ENCODE peak calls at places on chromosome 17, in nine cellular contexts. One of them, this sample, is unnamed.

GRCh38 chr17:43309505-43310329 is 75.9 kb upstream of the RNU2-1 start:
- DNase-seq in fibroblast of lung: no peak
- DNase-seq in BE2C: no peak
- DNase-seq in osteoblast: no peak
- DNase-seq in kidney: no peak
- DNase-seq in A549: peak
- DNase-seq in HFF-Myc: no peak
- DNase-seq in brain microvascular endothelial cell: no peak
- DNase-seq in neural progenitor cell: no peak
- DNase-seq in this sample: no peak

GRCh38 chr17:38428643-38429371 is 543 bp downstream of the ARHGAP23 start:
- DNase-seq in fibroblast of lung: peak
- DNase-seq in BE2C: no peak
- DNase-seq in osteoblast: peak
- DNase-seq in kidney: peak
- DNase-seq in A549: no peak
- DNase-seq in HFF-Myc: no peak
- DNase-seq in brain microvascular endothelial cell: no peak
- DNase-seq in neural progenitor cell: peak
- DNase-seq in this sample: peak

GRCh38 chr17:78687944-78688343 is 94.1 kb downstream of the CYTH1 start:
- DNase-seq in fibroblast of lung: no peak
- DNase-seq in BE2C: no peak
- DNase-seq in osteoblast: no peak
- DNase-seq in kidney: no peak
- DNase-seq in A549: no peak
- DNase-seq in HFF-Myc: no peak
- DNase-seq in brain microvascular endothelial cell: no peak
- DNase-seq in neural progenitor cell: no peak
- DNase-seq in this sample: no peak

GRCh38 chr17:60006160-60006559 is 41.6 kb upstream of the RNFT1 start:
- DNase-seq in fibroblast of lung: no peak
- DNase-seq in BE2C: no peak
- DNase-seq in osteoblast: no peak
- DNase-seq in kidney: no peak
- DNase-seq in A549: no peak
- DNase-seq in HFF-Myc: no peak
- DNase-seq in brain microvascular endothelial cell: no peak
- DNase-seq in neural progenitor cell: no peak
- DNase-seq in this sample: no peak

GRCh38 chr17:65243838-65244237 is 106.7 kb downstream of the RGS9 start:
- DNase-seq in fibroblast of lung: peak
- DNase-seq in BE2C: no peak
- DNase-seq in osteoblast: peak
- DNase-seq in kidney: no peak
- DNase-seq in A549: no peak
- DNase-seq in HFF-Myc: no peak
- DNase-seq in brain microvascular endothelial cell: no peak
- DNase-seq in neural progenitor cell: peak
- DNase-seq in this sample: peak

GRCh38 chr17:7912927-7913524 is 3.1 kb downstream of the RNF227 start:
- DNase-seq in fibroblast of lung: peak
- DNase-seq in BE2C: peak
- DNase-seq in osteoblast: peak
- DNase-seq in kidney: no peak
- DNase-seq in A549: peak
- DNase-seq in HFF-Myc: peak
- DNase-seq in brain microvascular endothelial cell: peak
- DNase-seq in neural progenitor cell: peak
- DNase-seq in this sample: peak

GRCh38 chr17:34398990-34399389 is 36.0 kb upstream of the CCL1 start:
- DNase-seq in fibroblast of lung: no peak
- DNase-seq in BE2C: no peak
- DNase-seq in osteoblast: no peak
- DNase-seq in kidney: no peak
- DNase-seq in A549: no peak
- DNase-seq in HFF-Myc: no peak
- DNase-seq in brain microvascular endothelial cell: no peak
- DNase-seq in neural progenitor cell: no peak
- DNase-seq in this sample: no peak

GRCh38 chr17:63263053-63263452 is 183.1 kb downstream of the CYB561 start:
- DNase-seq in fibroblast of lung: no peak
- DNase-seq in BE2C: no peak
- DNase-seq in osteoblast: peak
- DNase-seq in kidney: no peak
- DNase-seq in A549: no peak
- DNase-seq in HFF-Myc: no peak
- DNase-seq in brain microvascular endothelial cell: no peak
- DNase-seq in neural progenitor cell: no peak
- DNase-seq in this sample: no peak

GRCh38 chr17:46772879-46773620 is 45.4 kb downstream of the WNT3 start:
- DNase-seq in fibroblast of lung: no peak
- DNase-seq in BE2C: no peak
- DNase-seq in osteoblast: no peak
- DNase-seq in kidney: peak
- DNase-seq in A549: no peak
- DNase-seq in HFF-Myc: no peak
- DNase-seq in brain microvascular endothelial cell: no peak
- DNase-seq in neural progenitor cell: no peak
- DNase-seq in this sample: no peak

GRCh38 chr17:42618442-42619150 is 9.1 kb downstream of the TUBG1 start:
- DNase-seq in fibroblast of lung: peak
- DNase-seq in BE2C: peak
- DNase-seq in osteoblast: no peak
- DNase-seq in kidney: no peak
- DNase-seq in A549: peak
- DNase-seq in HFF-Myc: no peak
- DNase-seq in brain microvascular endothelial cell: no peak
- DNase-seq in neural progenitor cell: peak
- DNase-seq in this sample: peak

GRCh38 chr17:78272181-78272913 is 40.9 kb downstream of the TMEM235 start:
- DNase-seq in fibroblast of lung: peak
- DNase-seq in BE2C: no peak
- DNase-seq in osteoblast: peak
- DNase-seq in kidney: peak
- DNase-seq in A549: peak
- DNase-seq in HFF-Myc: no peak
- DNase-seq in brain microvascular endothelial cell: peak
- DNase-seq in neural progenitor cell: peak
- DNase-seq in this sample: peak

GRCh38 chr17:32298721-32299578 is 33.3 kb downstream of the RHBDL3 start:
- DNase-seq in fibroblast of lung: no peak
- DNase-seq in BE2C: no peak
- DNase-seq in osteoblast: peak
- DNase-seq in kidney: no peak
- DNase-seq in A549: no peak
- DNase-seq in HFF-Myc: no peak
- DNase-seq in brain microvascular endothelial cell: no peak
- DNase-seq in neural progenitor cell: peak
- DNase-seq in this sample: no peak

GRCh38 chr17:16023881-16024280 is 24.3 kb downstream of the TTC19 start:
- DNase-seq in fibroblast of lung: no peak
- DNase-seq in BE2C: no peak
- DNase-seq in osteoblast: no peak
- DNase-seq in kidney: no peak
- DNase-seq in A549: no peak
- DNase-seq in HFF-Myc: no peak
- DNase-seq in brain microvascular endothelial cell: no peak
- DNase-seq in neural progenitor cell: no peak
- DNase-seq in this sample: no peak

GRCh38 chr17:72743037-72743467 is 349.4 kb downstream of the SLC39A11 start:
- DNase-seq in fibroblast of lung: no peak
- DNase-seq in BE2C: no peak
- DNase-seq in osteoblast: no peak
- DNase-seq in kidney: no peak
- DNase-seq in A549: no peak
- DNase-seq in HFF-Myc: no peak
- DNase-seq in brain microvascular endothelial cell: no peak
- DNase-seq in neural progenitor cell: peak
- DNase-seq in this sample: no peak

GRCh38 chr17:31609331-31609730 is 217.9 kb downstream of the RAB11FIP4 start:
- DNase-seq in fibroblast of lung: no peak
- DNase-seq in BE2C: no peak
- DNase-seq in osteoblast: no peak
- DNase-seq in kidney: no peak
- DNase-seq in A549: no peak
- DNase-seq in HFF-Myc: no peak
- DNase-seq in brain microvascular endothelial cell: no peak
- DNase-seq in neural progenitor cell: no peak
- DNase-seq in this sample: no peak

GRCh38 chr17:72846399-72846798 is 246.1 kb downstream of the SLC39A11 start:
- DNase-seq in fibroblast of lung: no peak
- DNase-seq in BE2C: no peak
- DNase-seq in osteoblast: no peak
- DNase-seq in kidney: no peak
- DNase-seq in A549: peak
- DNase-seq in HFF-Myc: no peak
- DNase-seq in brain microvascular endothelial cell: no peak
- DNase-seq in neural progenitor cell: no peak
- DNase-seq in this sample: no peak

GRCh38 chr17:32755045-32755805 is 121.7 kb downstream of the MYO1D start:
- DNase-seq in fibroblast of lung: peak
- DNase-seq in BE2C: no peak
- DNase-seq in osteoblast: peak
- DNase-seq in kidney: no peak
- DNase-seq in A549: peak
- DNase-seq in HFF-Myc: peak
- DNase-seq in brain microvascular endothelial cell: peak
- DNase-seq in neural progenitor cell: peak
- DNase-seq in this sample: peak

GRCh38 chr17:45227631-45228120 is 6.0 kb downstream of the FMNL1 start:
- DNase-seq in fibroblast of lung: no peak
- DNase-seq in BE2C: no peak
- DNase-seq in osteoblast: no peak
- DNase-seq in kidney: peak
- DNase-seq in A549: no peak
- DNase-seq in HFF-Myc: no peak
- DNase-seq in brain microvascular endothelial cell: no peak
- DNase-seq in neural progenitor cell: no peak
- DNase-seq in this sample: no peak

GRCh38 chr17:45226620-45227019 is 4.9 kb downstream of the FMNL1 start:
- DNase-seq in fibroblast of lung: no peak
- DNase-seq in BE2C: no peak
- DNase-seq in osteoblast: peak
- DNase-seq in kidney: no peak
- DNase-seq in A549: no peak
- DNase-seq in HFF-Myc: no peak
- DNase-seq in brain microvascular endothelial cell: no peak
- DNase-seq in neural progenitor cell: no peak
- DNase-seq in this sample: no peak

GRCh38 chr17:45228121-45228941 is 6.6 kb downstream of the FMNL1 start:
- DNase-seq in fibroblast of lung: no peak
- DNase-seq in BE2C: no peak
- DNase-seq in osteoblast: peak
- DNase-seq in kidney: peak
- DNase-seq in A549: peak
- DNase-seq in HFF-Myc: no peak
- DNase-seq in brain microvascular endothelial cell: no peak
- DNase-seq in neural progenitor cell: no peak
- DNase-seq in this sample: no peak

GRCh38 chr17:45225964-45226530 is 4.4 kb downstream of the FMNL1 start:
- DNase-seq in fibroblast of lung: no peak
- DNase-seq in BE2C: no peak
- DNase-seq in osteoblast: peak
- DNase-seq in kidney: peak
- DNase-seq in A549: peak
- DNase-seq in HFF-Myc: no peak
- DNase-seq in brain microvascular endothelial cell: no peak
- DNase-seq in neural progenitor cell: no peak
- DNase-seq in this sample: no peak

DNA sequence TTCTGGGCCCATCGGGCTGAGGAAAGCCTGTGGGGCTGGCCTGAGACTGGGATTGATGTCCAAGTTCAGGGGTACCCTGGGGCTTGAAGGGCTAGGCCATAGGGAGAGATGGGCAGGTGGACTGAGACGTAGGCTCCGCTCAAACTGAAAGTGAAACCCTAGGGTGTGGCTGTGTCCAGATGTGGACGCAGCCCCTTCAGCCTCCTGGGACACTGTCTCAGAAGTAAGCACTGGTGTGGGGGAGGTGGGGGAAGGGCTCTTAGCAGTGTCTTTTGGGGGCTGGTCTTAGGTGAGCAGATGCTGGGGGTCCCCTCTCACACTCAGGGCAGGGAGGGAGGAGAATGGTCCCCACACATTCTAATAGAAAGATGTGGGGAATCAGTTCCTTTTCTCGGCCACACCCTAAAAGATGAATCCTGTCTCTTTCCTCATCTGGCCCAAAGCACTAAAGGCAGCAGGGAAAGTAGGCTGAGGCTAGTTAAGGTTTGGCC is 5.5 kb downstream of the FMNL1 start:
- DNase-seq in fibroblast of lung: peak
- DNase-seq in BE2C: no peak
- DNase-seq in osteoblast: peak
- DNase-seq in kidney: no peak
- DNase-seq in A549: no peak
- DNase-seq in HFF-Myc: no peak
- DNase-seq in brain microvascular endothelial cell: no peak
- DNase-seq in neural progenitor cell: no peak
- DNase-seq in this sample: peak
- H3K4me3 ChIP-seq in fibroblast of lung: no peak
- H3K4me3 ChIP-seq in BE2C: no peak
- H3K4me3 ChIP-seq in osteoblast: no peak
- H3K4me3 ChIP-seq in kidney: no peak
- H3K4me3 ChIP-seq in A549: peak
- H3K4me3 ChIP-seq in HFF-Myc: no peak
- H3K4me3 ChIP-seq in brain microvascular endothelial cell: no peak
- H3K4me3 ChIP-seq in neural progenitor cell: no peak
- H3K4me3 ChIP-seq in this sample: no peak

GRCh38 chr17:81911277-81911961 is at the start of gene PCYT2:
- DNase-seq in fibroblast of lung: peak
- DNase-seq in BE2C: peak
- DNase-seq in osteoblast: peak
- DNase-seq in kidney: peak
- DNase-seq in A549: peak
- DNase-seq in HFF-Myc: no peak
- DNase-seq in brain microvascular endothelial cell: peak
- DNase-seq in neural progenitor cell: peak
- DNase-seq in this sample: peak
- TF ChIP-seq CTCF in fibroblast of lung: no peak
- TF ChIP-seq CTCF in BE2C: no peak
- TF ChIP-seq CTCF in osteoblast: no peak
- TF ChIP-seq CTCF in kidney: no peak
- TF ChIP-seq CTCF in A549: no peak
- TF ChIP-seq CTCF in HFF-Myc: no peak
- TF ChIP-seq CTCF in brain microvascular endothelial cell: no peak
- TF ChIP-seq CTCF in neural progenitor cell: peak
- TF ChIP-seq CTCF in this sample: no peak

GRCh38 chr17:67765623-67766022 is 47.9 kb downstream of the NOL11 start:
- DNase-seq in fibroblast of lung: no peak
- DNase-seq in BE2C: no peak
- DNase-seq in osteoblast: peak
- DNase-seq in kidney: no peak
- DNase-seq in A549: peak
- DNase-seq in HFF-Myc: no peak
- DNase-seq in brain microvascular endothelial cell: no peak
- DNase-seq in neural progenitor cell: no peak
- DNase-seq in this sample: no peak
- H3K4me3 ChIP-seq in fibroblast of lung: no peak
- H3K4me3 ChIP-seq in BE2C: no peak
- H3K4me3 ChIP-seq in osteoblast: no peak
- H3K4me3 ChIP-seq in kidney: no peak
- H3K4me3 ChIP-seq in A549: no peak
- H3K4me3 ChIP-seq in HFF-Myc: no peak
- H3K4me3 ChIP-seq in brain microvascular endothelial cell: no peak
- H3K4me3 ChIP-seq in neural progenitor cell: no peak
- H3K4me3 ChIP-seq in this sample: no peak

GRCh38 chr17:81067331-81067730 is 32.4 kb downstream of the BAIAP2 start:
- DNase-seq in fibroblast of lung: peak
- DNase-seq in BE2C: peak
- DNase-seq in osteoblast: no peak
- DNase-seq in kidney: no peak
- DNase-seq in A549: no peak
- DNase-seq in HFF-Myc: no peak
- DNase-seq in brain microvascular endothelial cell: no peak
- DNase-seq in neural progenitor cell: peak
- DNase-seq in this sample: no peak
- TF ChIP-seq CTCF in fibroblast of lung: no peak
- TF ChIP-seq CTCF in BE2C: no peak
- TF ChIP-seq CTCF in osteoblast: no peak
- TF ChIP-seq CTCF in kidney: no peak
- TF ChIP-seq CTCF in A549: no peak
- TF ChIP-seq CTCF in HFF-Myc: no peak
- TF ChIP-seq CTCF in brain microvascular endothelial cell: no peak
- TF ChIP-seq CTCF in neural progenitor cell: no peak
- TF ChIP-seq CTCF in this sample: no peak

This sample was measured in fibroblast of mammary gland.